ENCODE peak calls at places on chromosomes 12 and 14, in eight cellular contexts. H is PC-3, T is hepatocyte, Z is GM23248, P is neural progenitor cell, C is GM23338, D is OCI-LY7, A is HCT116. G is an unnamed sample.

GRCh38 chr12:65813983-65814382 is 10.3 kb upstream of the HMGA2 start:
- DNase-seq in H (no peak), T (no peak), Z (no peak), P (no peak), C (no peak), D (no peak), A (no peak), G (no peak)

GRCh38 chr12:51009038-51009437 is 17.1 kb downstream of the SLC11A2 start:
- DNase-seq in H (no peak), T (peak; percentile 62), Z (no peak), P (no peak), C (no peak), D (no peak), A (no peak), G (no peak)

GRCh38 chr12:40827923-40828592 is 135.8 kb downstream of the CNTN1 start:
- DNase-seq in H (no peak), T (peak; percentile 6), Z (no peak), P (peak; percentile 37), C (peak; percentile 58), D (no peak), A (no peak), G (no peak)

GRCh38 chr14:75334191-75335051 is 55.8 kb downstream of the FOS start:
- DNase-seq in H (no peak), T (no peak), Z (peak; percentile 42), P (no peak), C (no peak), D (no peak), A (no peak), G (peak; percentile 36)

GRCh38 chr12:97567619-97568110 is 105.1 kb downstream of the RMST start:
- DNase-seq in H (peak; percentile 40), T (peak; percentile 13), Z (no peak), P (no peak), C (no peak), D (no peak), A (no peak), G (no peak)

GRCh38 chr12:87848248-87848868 is 180.8 kb downstream of the C12orf50 start:
- DNase-seq in H (peak; percentile 78), T (peak; percentile 78), Z (peak; percentile 67), P (peak; percentile 66), C (peak; percentile 69), D (peak; percentile 54), A (peak; percentile 54), G (peak; percentile 44)

GRCh38 chr12:57342207-57342691 is 88.6 kb downstream of the R3HDM2 start:
- DNase-seq in H (no peak), T (peak; percentile 51), Z (peak; percentile 35), P (peak; percentile 41), C (peak; percentile 76), D (no peak), A (no peak), G (no peak)

GRCh38 chr14:37889087-37889486 is 293.7 kb downstream of the TTC6 start:
- DNase-seq in H (no peak), T (no peak), Z (no peak), P (no peak), C (no peak), D (no peak), A (no peak), G (no peak)

GRCh38 chr12:14664434-14665023 is 31.9 kb downstream of the GUCY2C start:
- DNase-seq in H (peak; percentile 66), T (peak; percentile 46), Z (peak; percentile 60), P (no peak), C (peak; percentile 71), D (peak; percentile 77), A (peak; percentile 37), G (peak; percentile 55)

GRCh38 chr12:80627773-80628172 is 79.7 kb upstream of the MYF6 start:
- DNase-seq in H (peak; percentile 10), T (no peak), Z (peak; percentile 89), P (no peak), C (no peak), D (no peak), A (no peak), G (no peak)

GRCh38 chr12:8038659-8039114 is 6.2 kb downstream of the FOXJ2 start:
- DNase-seq in H (no peak), T (peak; percentile 81), Z (peak; percentile 88), P (peak; percentile 73), C (peak; percentile 90), D (no peak), A (no peak), G (no peak)

GRCh38 chr12:131430158-131430772 is 280.6 kb upstream of the SFSWAP start:
- DNase-seq in H (no peak), T (no peak), Z (no peak), P (no peak), C (no peak), D (no peak), A (no peak), G (no peak)

GRCh38 chr12:56074396-56074795 is 5.6 kb upstream of the ERBB3 start:
- DNase-seq in H (no peak), T (no peak), Z (no peak), P (no peak), C (no peak), D (no peak), A (no peak), G (no peak)

GRCh38 chr12:116426391-116427136 is 132.6 kb upstream of the MAP1LC3B2 start:
- DNase-seq in H (peak; percentile 99), T (peak; percentile 91), Z (peak; percentile 98), P (peak; percentile 50), C (peak; percentile 89), D (no peak), A (peak; percentile 87), G (no peak)

GRCh38 chr14:30195946-30196345 is 268.3 kb upstream of the PRKD1 start:
- DNase-seq in H (no peak), T (no peak), Z (peak; percentile 17), P (no peak), C (peak; percentile 7), D (no peak), A (no peak), G (no peak)

GRCh38 chr14:71579331-71579730 is 352.9 kb upstream of the RGS6 start:
- DNase-seq in H (no peak), T (no peak), Z (no peak), P (no peak), C (no peak), D (no peak), A (no peak), G (no peak)

GRCh38 chr14:55336161-55336560 is 64.9 kb downstream of the FBXO34 start:
- DNase-seq in H (peak; percentile 27), T (no peak), Z (peak; percentile 54), P (no peak), C (no peak), D (no peak), A (no peak), G (no peak)

GRCh38 chr14:95547626-95548327 is 12.9 kb downstream of the GLRX5 start:
- DNase-seq in H (peak; percentile 67), T (no peak), Z (peak; percentile 39), P (peak; percentile 42), C (peak; percentile 41), D (no peak), A (no peak), G (no peak)

GRCh38 chr12:524167-524951 is 64.6 kb downstream of the B4GALNT3 start:
- DNase-seq in H (peak; percentile 35), T (no peak), Z (no peak), P (no peak), C (no peak), D (no peak), A (no peak), G (no peak)

GRCh38 chr12:19205120-19205519 is 75.6 kb downstream of the PLEKHA5 start:
- DNase-seq in H (no peak), T (no peak), Z (peak; percentile 50), P (peak; percentile 66), C (no peak), D (no peak), A (no peak), G (no peak)
- TF ChIP-seq EZH2phosphoT487 in H (no peak), T (no peak), Z (no peak), P (no peak), C (no peak), D (no peak), A (no peak), G (no peak)

DNA sequence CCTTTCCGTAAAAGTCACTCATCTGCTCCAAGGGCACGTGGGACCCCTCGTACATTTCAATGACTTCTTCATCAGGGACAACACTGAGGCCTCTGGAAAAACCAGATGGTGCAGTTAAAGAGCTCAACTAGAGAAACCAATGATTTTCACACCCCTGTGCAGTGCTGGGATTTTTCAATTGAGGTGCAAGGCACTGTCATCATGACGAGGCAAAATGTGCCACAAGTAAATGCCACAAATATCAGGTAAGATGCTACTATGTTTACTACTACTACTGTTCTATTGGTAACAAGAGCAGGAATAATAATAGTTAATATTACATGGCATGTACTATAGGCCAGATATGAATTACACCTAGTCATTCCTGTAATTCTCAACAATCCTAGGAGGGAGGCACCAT is 42.4 kb downstream of the NT5DC3 start:
- DNase-seq in H (no peak), T (no peak), Z (no peak), P (no peak), C (no peak), D (no peak), A (no peak), G (no peak)
- TF ChIP-seq EZH2phosphoT487 in H (no peak), T (no peak), Z (no peak), P (no peak), C (no peak), D (no peak), A (no peak), G (no peak)

GRCh38 chr12:5985471-5985870 is 40.4 kb upstream of the ANO2 start:
- DNase-seq in H (no peak), T (no peak), Z (no peak), P (peak; percentile 48), C (no peak), D (no peak), A (no peak), G (no peak)

GRCh38 chr12:5989621-5990020 is 44.6 kb upstream of the ANO2 start:
- DNase-seq in H (no peak), T (no peak), Z (no peak), P (no peak), C (no peak), D (no peak), A (no peak), G (no peak)

GRCh38 chr12:5987573-5987972 is 42.5 kb upstream of the ANO2 start:
- DNase-seq in H (no peak), T (no peak), Z (no peak), P (no peak), C (no peak), D (no peak), A (no peak), G (no peak)

GRCh38 chr12:5988088-5988487 is 43.0 kb upstream of the ANO2 start:
- DNase-seq in H (no peak), T (no peak), Z (no peak), P (no peak), C (peak; percentile 52), D (no peak), A (no peak), G (no peak)

DNA sequence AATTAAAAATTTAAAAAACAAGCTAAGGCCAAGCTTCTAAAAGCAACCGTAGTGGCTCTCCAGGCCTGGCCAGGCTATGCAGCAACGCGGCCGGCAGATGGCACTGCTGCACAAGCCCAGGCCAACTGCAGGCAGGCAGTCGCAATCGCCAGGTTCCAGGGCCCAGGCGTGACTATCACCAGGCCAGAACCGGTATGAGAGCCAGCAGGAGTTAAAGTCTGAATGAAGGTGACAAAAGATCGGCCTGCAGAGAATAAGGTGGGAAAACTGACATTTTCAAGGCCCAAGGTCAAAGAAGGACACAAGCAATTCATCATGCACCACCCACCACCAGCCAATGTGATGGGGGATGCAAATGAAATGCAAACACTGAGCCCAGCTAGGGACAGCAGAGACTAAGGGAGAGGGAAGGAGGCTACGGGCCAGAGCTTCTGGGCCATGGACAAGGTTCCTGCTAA is 43.6 kb upstream of the ANO2 start:
- DNase-seq in H (peak; percentile 74), T (peak; percentile 91), Z (peak; percentile 89), P (peak; percentile 91), C (peak; percentile 91), D (peak; percentile 72), A (peak; percentile 61), G (peak; percentile 79)
- TF ChIP-seq EZH2phosphoT487 in H (no peak), T (no peak), Z (no peak), P (no peak), C (no peak), D (no peak), A (no peak), G (no peak)

GRCh38 chr12:47905313-47905730 is 528 bp upstream of the VDR start:
- DNase-seq in H (peak; percentile 77), T (peak; percentile 83), Z (peak; percentile 53), P (no peak), C (peak; percentile 85), D (no peak), A (no peak), G (no peak)
- TF ChIP-seq EZH2phosphoT487 in H (no peak), T (no peak), Z (no peak), P (no peak), C (no peak), D (no peak), A (no peak), G (no peak)

G was measured in MM.1S.